ENCODE peak calls at places on chromosomes 11 and 22, in nine cellular contexts. F is AG09309, S is RWPE2, Q is HepG2, C is mucosa of descending colon, B is fibroblast of mammary gland, T is foreskin fibroblast, J is fibroblast of lung, H is fibroblast of the aortic adventitia. Y is an unnamed sample.

GRCh38 chr11:70641366-70641765 is 243.0 kb downstream of the CTTN start:
- DNase-seq in F (no peak), S (no peak), Q (no peak), C (no peak), B (no peak), T (no peak), J (no peak), H (no peak), Y (no peak)

GRCh38 chr22:46593211-46593676 is 26.9 kb upstream of the GRAMD4 start:
- DNase-seq in F (no peak), S (no peak), Q (no peak), C (peak), B (no peak), T (no peak), J (no peak), H (no peak), Y (no peak)

GRCh38 chr22:45631839-45632238 is 39.8 kb upstream of the ATXN10 start:
- DNase-seq in F (no peak), S (no peak), Q (no peak), C (no peak), B (no peak), T (no peak), J (no peak), H (no peak), Y (no peak)

GRCh38 chr11:86230196-86230813 is 14.2 kb upstream of the EED start:
- DNase-seq in F (no peak), S (no peak), Q (no peak), C (no peak), B (no peak), T (no peak), J (no peak), H (no peak), Y (no peak)

GRCh38 chr11:10304495-10305261 is at the start of gene ADM:
- DNase-seq in F (peak), S (peak), Q (peak), C (peak), B (peak), T (peak), J (peak), H (peak), Y (no peak)

GRCh38 chr22:28316014-28316413 is 363.6 kb downstream of the TTC28 start:
- DNase-seq in F (no peak), S (no peak), Q (peak), C (no peak), B (no peak), T (no peak), J (no peak), H (no peak), Y (no peak)

GRCh38 chr11:92269021-92269420 is 44.4 kb downstream of the FAT3 start:
- DNase-seq in F (no peak), S (no peak), Q (peak), C (no peak), B (peak), T (peak), J (peak), H (peak), Y (peak)

GRCh38 chr11:74671520-74672196 is 59.6 kb downstream of the CHRDL2 start:
- DNase-seq in F (no peak), S (no peak), Q (no peak), C (no peak), B (peak), T (no peak), J (peak), H (peak), Y (no peak)

GRCh38 chr11:70333206-70333605 is 62.7 kb downstream of the PPFIA1 start:
- DNase-seq in F (no peak), S (no peak), Q (no peak), C (no peak), B (peak), T (peak), J (peak), H (no peak), Y (no peak)

GRCh38 chr22:30206964-30207363 is 39.6 kb downstream of the LIF start:
- DNase-seq in F (no peak), S (peak), Q (peak), C (no peak), B (peak), T (peak), J (peak), H (peak), Y (no peak)

GRCh38 chr11:4610258-4610935 is 2.4 kb upstream of the TRIM68 start:
- DNase-seq in F (no peak), S (no peak), Q (no peak), C (no peak), B (no peak), T (no peak), J (peak), H (peak), Y (no peak)

GRCh38 chr11:63920870-63921417 is 4.0 kb upstream of the RCOR2 start:
- DNase-seq in F (no peak), S (no peak), Q (no peak), C (no peak), B (no peak), T (no peak), J (no peak), H (no peak), Y (no peak)

GRCh38 chr11:69280451-69280850 is 13.5 kb upstream of the MYEOV start:
- DNase-seq in F (peak), S (no peak), Q (no peak), C (no peak), B (peak), T (no peak), J (peak), H (peak), Y (peak)

GRCh38 chr22:50320116-50320515 is 6.7 kb downstream of the DENND6B start:
- DNase-seq in F (no peak), S (no peak), Q (no peak), C (no peak), B (no peak), T (no peak), J (no peak), H (no peak), Y (no peak)

GRCh38 chr11:117591316-117592039 is 205.5 kb downstream of the DSCAML1 start:
- DNase-seq in F (no peak), S (no peak), Q (no peak), C (no peak), B (no peak), T (no peak), J (no peak), H (no peak), Y (no peak)

GRCh38 chr11:30008946-30009525 is 7.8 kb downstream of the KCNA4 start:
- DNase-seq in F (no peak), S (no peak), Q (no peak), C (no peak), B (no peak), T (no peak), J (no peak), H (no peak), Y (no peak)

GRCh38 chr11:35066783-35067476 is 72.0 kb upstream of the CD44 start:
- DNase-seq in F (no peak), S (no peak), Q (no peak), C (no peak), B (no peak), T (no peak), J (no peak), H (no peak), Y (no peak)

GRCh38 chr11:6298605-6299004 is 21.7 kb downstream of the CAVIN3 start:
- DNase-seq in F (no peak), S (no peak), Q (peak), C (no peak), B (peak), T (no peak), J (peak), H (peak), Y (no peak)

GRCh38 chr11:17208257-17208999 is 642 bp upstream of the PIK3C2A start:
- DNase-seq in F (no peak), S (peak), Q (peak), C (no peak), B (peak), T (no peak), J (peak), H (peak), Y (no peak)

GRCh38 chr11:20609727-20610707 is 10.6 kb downstream of the SLC6A5 start:
- DNase-seq in F (peak), S (no peak), Q (peak), C (peak), B (peak), T (peak), J (peak), H (peak), Y (peak)

GRCh38 chr11:15800121-15800800 is 556.1 kb downstream of the SOX6 start:
- DNase-seq in F (peak), S (peak), Q (no peak), C (peak), B (peak), T (no peak), J (peak), H (peak), Y (peak)

GRCh38 chr22:23693979-23694680 is 3.3 kb downstream of the RGL4 start:
- DNase-seq in F (no peak), S (no peak), Q (no peak), C (no peak), B (no peak), T (no peak), J (no peak), H (no peak), Y (no peak)

GRCh38 chr22:30305519-30305905 is 16.2 kb upstream of the CASTOR1 start:
- DNase-seq in F (no peak), S (no peak), Q (no peak), C (peak), B (peak), T (no peak), J (no peak), H (peak), Y (no peak)

GRCh38 chr11:58905141-58905715 is 34.1 kb upstream of the GLYATL1 start:
- DNase-seq in F (no peak), S (no peak), Q (no peak), C (peak), B (peak), T (peak), J (peak), H (peak), Y (no peak)

DNA sequence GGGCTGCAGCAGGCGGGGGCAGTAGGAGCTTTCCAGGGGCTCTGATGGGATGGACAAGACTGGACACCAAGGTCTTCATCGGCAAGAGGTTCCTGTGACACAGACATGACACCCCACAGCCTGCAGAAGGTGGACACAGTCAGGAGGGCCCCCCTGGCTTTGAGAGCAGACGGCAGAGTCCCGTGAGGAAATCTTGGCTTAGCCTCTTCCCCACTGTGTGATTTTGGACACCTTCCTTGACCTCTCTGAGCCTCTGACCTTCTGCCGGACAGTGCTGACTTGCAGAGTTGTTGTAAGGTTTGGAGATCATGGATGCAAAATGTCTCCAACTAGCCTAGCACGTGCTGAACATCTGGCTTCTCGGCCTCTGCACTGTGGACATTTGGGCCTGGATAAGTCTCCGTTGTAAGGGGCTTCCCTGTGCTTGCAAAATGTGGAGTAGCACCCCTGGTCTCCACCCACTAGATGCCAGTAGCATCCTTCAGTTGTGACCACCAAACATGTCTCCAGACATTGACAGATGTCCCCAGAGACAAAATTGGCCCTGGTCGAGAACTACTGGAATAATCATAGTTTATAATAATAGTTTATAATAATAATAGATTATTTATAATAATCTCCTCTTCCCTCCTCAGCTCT is 54.6 kb downstream of the MCM5 start:
- DNase-seq in F (no peak), S (no peak), Q (no peak), C (no peak), B (no peak), T (no peak), J (peak), H (no peak), Y (no peak)
- TF ChIP-seq CTCF in F (peak), S (no peak), Q (peak), C (no peak), B (no peak), T (no peak), J (peak), H (no peak), Y (peak)

GRCh38 chr11:129997513-129997912 is 5.1 kb downstream of the PRDM10 start:
- DNase-seq in F (no peak), S (no peak), Q (no peak), C (no peak), B (no peak), T (no peak), J (no peak), H (no peak), Y (no peak)

GRCh38 chr11:129998905-129999304 is 3.7 kb downstream of the PRDM10 start:
- DNase-seq in F (no peak), S (no peak), Q (no peak), C (no peak), B (no peak), T (no peak), J (no peak), H (no peak), Y (no peak)

GRCh38 chr11:129998107-129998506 is 4.5 kb downstream of the PRDM10 start:
- DNase-seq in F (no peak), S (no peak), Q (no peak), C (no peak), B (no peak), T (no peak), J (no peak), H (no peak), Y (no peak)

GRCh38 chr11:129995163-129995562 is 7.5 kb downstream of the PRDM10 start:
- DNase-seq in F (no peak), S (no peak), Q (no peak), C (no peak), B (no peak), T (no peak), J (no peak), H (no peak), Y (no peak)

DNA sequence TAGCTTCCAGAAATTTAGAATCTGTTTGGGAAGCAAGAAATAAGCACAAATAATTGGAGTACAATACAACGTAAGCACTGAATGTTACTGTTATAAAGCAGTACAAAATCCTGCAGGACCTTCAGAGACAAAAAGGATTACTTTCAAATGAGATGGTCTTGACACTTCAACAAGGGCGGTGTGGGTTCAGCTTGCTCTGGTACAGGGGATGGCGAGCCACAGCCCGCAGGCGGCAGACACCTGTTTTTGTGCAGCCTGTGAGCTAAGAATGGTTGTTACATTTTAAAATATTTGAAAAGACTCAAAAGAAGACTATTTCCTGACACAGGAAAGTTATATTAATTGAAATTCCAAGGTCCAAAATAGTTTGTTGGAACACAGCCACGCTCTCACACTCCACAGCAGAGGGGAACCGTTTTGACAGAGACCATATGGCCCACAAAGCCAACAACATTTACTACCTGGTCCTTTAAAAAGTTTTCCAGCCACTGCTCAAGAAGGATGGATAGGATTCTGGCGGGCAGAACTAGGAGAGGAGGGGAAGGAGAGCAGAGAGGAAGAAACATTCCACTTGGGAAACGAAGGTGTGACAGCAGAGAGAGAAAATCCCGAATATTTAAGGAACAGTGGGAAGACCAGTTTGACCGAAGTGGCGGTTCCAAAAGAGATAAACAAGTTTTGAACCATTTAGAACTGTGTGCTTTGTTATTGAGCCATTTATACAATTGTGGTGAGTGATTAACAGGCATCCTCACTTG is 6.3 kb downstream of the PRDM10 start:
- DNase-seq in F (no peak), S (no peak), Q (no peak), C (no peak), B (no peak), T (no peak), J (peak), H (peak), Y (no peak)
- H3K4me3 ChIP-seq in F (no peak), S (no peak), Q (no peak), C (no peak), B (no peak), T (no peak), J (no peak), H (no peak), Y (no peak)

GRCh38 chr11:76523786-76524436 is 79.1 kb downstream of the EMSY start:
- DNase-seq in F (no peak), S (no peak), Q (peak), C (no peak), B (no peak), T (no peak), J (no peak), H (no peak), Y (no peak)
- TF ChIP-seq CTCF in F (no peak), S (no peak), Q (no peak), C (no peak), B (no peak), T (no peak), J (no peak), H (no peak), Y (no peak)

GRCh38 chr11:67269401-67270255 is 3.4 kb downstream of the GRK2 start:
- DNase-seq in F (no peak), S (peak), Q (no peak), C (peak), B (no peak), T (no peak), J (no peak), H (no peak), Y (no peak)
- H3K4me3 ChIP-seq in F (no peak), S (no peak), Q (no peak), C (no peak), B (peak), T (peak), J (no peak), H (peak), Y (peak)

GRCh38 chr11:123430736-123431356 is 777 bp downstream of the GRAMD1B start:
- DNase-seq in F (no peak), S (no peak), Q (no peak), C (peak), B (no peak), T (no peak), J (peak), H (peak), Y (no peak)
- TF ChIP-seq CTCF in F (peak), S (peak), Q (no peak), C (no peak), B (no peak), T (no peak), J (no peak), H (no peak), Y (no peak)

GRCh38 chr11:131372243-131372930 is 2.0 kb downstream of the NTM start:
- DNase-seq in F (no peak), S (no peak), Q (no peak), C (no peak), B (no peak), T (no peak), J (no peak), H (no peak), Y (no peak)
- H3K4me3 ChIP-seq in F (no peak), S (no peak), Q (no peak), C (no peak), B (no peak), T (no peak), J (no peak), H (no peak), Y (no peak)

DNA sequence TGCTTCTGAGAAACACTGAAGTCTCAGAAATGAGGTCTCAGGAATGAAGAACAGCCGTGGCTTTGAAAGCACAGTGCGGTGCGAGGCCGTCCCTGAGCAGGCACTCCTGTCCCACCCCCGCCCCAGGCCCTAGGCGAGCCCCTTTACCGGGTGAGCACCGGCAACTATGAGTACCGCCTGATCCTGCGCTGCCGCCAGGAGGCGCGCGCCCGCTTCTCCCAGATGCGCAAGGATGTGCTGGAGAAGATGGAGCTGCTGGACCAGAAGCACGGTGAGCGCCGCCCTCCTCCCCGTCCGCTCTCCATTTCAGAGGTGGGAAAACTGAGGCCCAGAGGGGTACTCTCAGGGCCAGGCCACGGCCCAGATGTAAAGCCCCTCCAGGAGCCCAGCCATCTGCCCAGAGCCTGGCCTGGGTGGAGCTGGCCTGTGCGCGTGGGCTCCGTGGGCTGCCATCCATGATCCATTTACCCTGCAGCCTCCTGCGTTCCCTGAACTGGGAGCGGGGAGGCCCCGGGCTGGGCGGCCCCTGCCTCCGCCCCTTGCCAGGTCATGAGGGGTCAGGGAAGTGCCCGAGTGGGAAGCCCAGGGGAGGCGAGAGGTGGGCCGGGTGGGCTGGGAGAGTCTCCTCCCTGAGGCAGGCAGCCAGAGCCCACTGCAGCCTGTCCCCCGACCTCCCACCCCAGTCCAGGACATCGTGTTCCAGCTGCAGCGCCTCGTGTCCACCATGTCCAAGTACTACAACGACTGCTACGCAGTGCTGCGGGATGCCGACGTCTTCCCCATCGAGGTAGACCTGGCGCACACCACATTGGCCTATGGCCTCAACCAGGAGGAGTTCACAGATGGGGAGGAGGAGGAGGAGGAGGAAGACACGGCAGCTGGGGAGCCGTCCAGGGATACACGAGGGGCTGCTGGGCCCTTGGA is 9.5 kb downstream of the SLC16A8 start:
- DNase-seq in F (no peak), S (no peak), Q (no peak), C (peak), B (no peak), T (no peak), J (peak), H (peak), Y (no peak)
- TF ChIP-seq CTCF in F (no peak), S (no peak), Q (no peak), C (no peak), B (peak), T (peak), J (peak), H (peak), Y (no peak)

GRCh38 chr11:2588809-2589537 is 110.8 kb downstream of the KCNQ1OT1 start:
- DNase-seq in F (no peak), S (peak), Q (no peak), C (peak), B (no peak), T (no peak), J (no peak), H (no peak), Y (no peak)

GRCh38 chr11:2586793-2587131 is 113.0 kb downstream of the KCNQ1OT1 start:
- DNase-seq in F (no peak), S (peak), Q (no peak), C (no peak), B (no peak), T (no peak), J (no peak), H (no peak), Y (no peak)

GRCh38 chr11:2586091-2586792 is 113.6 kb downstream of the KCNQ1OT1 start:
- DNase-seq in F (no peak), S (no peak), Q (no peak), C (no peak), B (no peak), T (no peak), J (no peak), H (no peak), Y (no peak)

GRCh38 chr11:2587976-2588748 is 111.6 kb downstream of the KCNQ1OT1 start:
- DNase-seq in F (no peak), S (no peak), Q (no peak), C (peak), B (no peak), T (no peak), J (no peak), H (no peak), Y (no peak)

GRCh38 chr11:2587132-2587930 is 112.5 kb downstream of the KCNQ1OT1 start:
- DNase-seq in F (no peak), S (no peak), Q (no peak), C (peak), B (no peak), T (no peak), J (no peak), H (no peak), Y (no peak)
- H3K4me3 ChIP-seq in F (no peak), S (no peak), Q (no peak), C (no peak), B (no peak), T (no peak), J (no peak), H (no peak), Y (no peak)

Y was measured in epithelial cell of proximal tubule.